ENCODE peak calls at places on chromosomes 1 and 21, in seven cellular contexts. One of them, this sample, is unnamed.

GRCh38 chr1:2391034-2391384 is 345 bp downstream of the MORN1 start:
- DNase-seq in stimulated activated CD4-positive, alpha-beta T cell treated with anti-CD3 and anti-CD28 coated beads, Interleukin-15, amount 100 ng/mL, for 1 hour: no peak
- DNase-seq in activated CD8-positive, alpha-beta memory T cell treated with anti-CD3 and anti-CD28 coated beads for 24 hours: no peak
- DNase-seq in NCI-H446 treated with DMSO at 0.1 percent for 48 hours: no peak
- DNase-seq in COR-L47: peak; percentile 56
- DNase-seq in HT-29: peak; percentile 33
- DNase-seq in NCI-H2107: no peak
- DNase-seq in this sample: no peak

GRCh38 chr1:116334868-116335649 is 38.0 kb upstream of the ATP1A1 start:
- DNase-seq in NCI-H446 treated with DMSO at 0.1 percent for 48 hours: no peak
- DNase-seq in NCI-H2107: no peak
- DNase-seq in COR-L47: no peak
- DNase-seq in stimulated activated CD4-positive, alpha-beta T cell treated with anti-CD3 and anti-CD28 coated beads, Interleukin-15, amount 100 ng/mL, for 1 hour: no peak
- DNase-seq in activated CD8-positive, alpha-beta memory T cell treated with anti-CD3 and anti-CD28 coated beads for 24 hours: no peak
- DNase-seq in HT-29: no peak
- DNase-seq in this sample: no peak

GRCh38 chr1:22188436-22188835 is 45.5 kb upstream of the WNT4 start:
- DNase-seq in NCI-H2107: no peak
- DNase-seq in stimulated activated CD4-positive, alpha-beta T cell treated with anti-CD3 and anti-CD28 coated beads, Interleukin-15, amount 100 ng/mL, for 1 hour: no peak
- DNase-seq in activated CD8-positive, alpha-beta memory T cell treated with anti-CD3 and anti-CD28 coated beads for 24 hours: no peak
- DNase-seq in HT-29: no peak
- DNase-seq in COR-L47: no peak
- DNase-seq in NCI-H446 treated with DMSO at 0.1 percent for 48 hours: no peak
- DNase-seq in this sample: no peak

GRCh38 chr1:195577748-195578147 is 1030.5 kb downstream of the KCNT2 start:
- DNase-seq in NCI-H2107: no peak
- DNase-seq in HT-29: no peak
- DNase-seq in activated CD8-positive, alpha-beta memory T cell treated with anti-CD3 and anti-CD28 coated beads for 24 hours: no peak
- DNase-seq in NCI-H446 treated with DMSO at 0.1 percent for 48 hours: no peak
- DNase-seq in COR-L47: no peak
- DNase-seq in stimulated activated CD4-positive, alpha-beta T cell treated with anti-CD3 and anti-CD28 coated beads, Interleukin-15, amount 100 ng/mL, for 1 hour: no peak
- DNase-seq in this sample: no peak

GRCh38 chr1:208093754-208094719 is 150.1 kb downstream of the PLXNA2 start:
- DNase-seq in HT-29: peak; percentile 67
- DNase-seq in activated CD8-positive, alpha-beta memory T cell treated with anti-CD3 and anti-CD28 coated beads for 24 hours: peak; percentile 83
- DNase-seq in COR-L47: peak; percentile 48
- DNase-seq in stimulated activated CD4-positive, alpha-beta T cell treated with anti-CD3 and anti-CD28 coated beads, Interleukin-15, amount 100 ng/mL, for 1 hour: peak; percentile 37
- DNase-seq in NCI-H446 treated with DMSO at 0.1 percent for 48 hours: peak; percentile 9
- DNase-seq in NCI-H2107: no peak
- DNase-seq in this sample: no peak

GRCh38 chr21:26136686-26137085 is 33.9 kb downstream of the APP start:
- DNase-seq in HT-29: no peak
- DNase-seq in COR-L47: no peak
- DNase-seq in stimulated activated CD4-positive, alpha-beta T cell treated with anti-CD3 and anti-CD28 coated beads, Interleukin-15, amount 100 ng/mL, for 1 hour: no peak
- DNase-seq in NCI-H2107: no peak
- DNase-seq in NCI-H446 treated with DMSO at 0.1 percent for 48 hours: no peak
- DNase-seq in activated CD8-positive, alpha-beta memory T cell treated with anti-CD3 and anti-CD28 coated beads for 24 hours: no peak
- DNase-seq in this sample: no peak

GRCh38 chr1:150613061-150613920 is 16.1 kb downstream of the ENSA start:
- DNase-seq in NCI-H446 treated with DMSO at 0.1 percent for 48 hours: no peak
- DNase-seq in COR-L47: peak; percentile 92
- DNase-seq in activated CD8-positive, alpha-beta memory T cell treated with anti-CD3 and anti-CD28 coated beads for 24 hours: no peak
- DNase-seq in NCI-H2107: no peak
- DNase-seq in HT-29: peak; percentile 78
- DNase-seq in stimulated activated CD4-positive, alpha-beta T cell treated with anti-CD3 and anti-CD28 coated beads, Interleukin-15, amount 100 ng/mL, for 1 hour: no peak
- DNase-seq in this sample: no peak

GRCh38 chr1:45370575-45370974 is 30.3 kb upstream of the MUTYH start:
- DNase-seq in stimulated activated CD4-positive, alpha-beta T cell treated with anti-CD3 and anti-CD28 coated beads, Interleukin-15, amount 100 ng/mL, for 1 hour: no peak
- DNase-seq in NCI-H446 treated with DMSO at 0.1 percent for 48 hours: no peak
- DNase-seq in COR-L47: no peak
- DNase-seq in NCI-H2107: no peak
- DNase-seq in activated CD8-positive, alpha-beta memory T cell treated with anti-CD3 and anti-CD28 coated beads for 24 hours: no peak
- DNase-seq in HT-29: no peak
- DNase-seq in this sample: no peak

GRCh38 chr1:1567152-1567830 is 7.4 kb downstream of the SSU72 start:
- DNase-seq in COR-L47: no peak
- DNase-seq in HT-29: no peak
- DNase-seq in NCI-H446 treated with DMSO at 0.1 percent for 48 hours: no peak
- DNase-seq in activated CD8-positive, alpha-beta memory T cell treated with anti-CD3 and anti-CD28 coated beads for 24 hours: no peak
- DNase-seq in stimulated activated CD4-positive, alpha-beta T cell treated with anti-CD3 and anti-CD28 coated beads, Interleukin-15, amount 100 ng/mL, for 1 hour: no peak
- DNase-seq in NCI-H2107: no peak
- DNase-seq in this sample: no peak

GRCh38 chr1:182175340-182176068 is 114.0 kb upstream of the ZNF648 start:
- DNase-seq in HT-29: peak; percentile 36
- DNase-seq in stimulated activated CD4-positive, alpha-beta T cell treated with anti-CD3 and anti-CD28 coated beads, Interleukin-15, amount 100 ng/mL, for 1 hour: no peak
- DNase-seq in NCI-H446 treated with DMSO at 0.1 percent for 48 hours: no peak
- DNase-seq in activated CD8-positive, alpha-beta memory T cell treated with anti-CD3 and anti-CD28 coated beads for 24 hours: no peak
- DNase-seq in COR-L47: no peak
- DNase-seq in NCI-H2107: peak; percentile 84
- DNase-seq in this sample: no peak

GRCh38 chr21:34986561-34987533 is 62.3 kb downstream of the RUNX1 start:
- DNase-seq in NCI-H2107: no peak
- DNase-seq in HT-29: peak; percentile 46
- DNase-seq in stimulated activated CD4-positive, alpha-beta T cell treated with anti-CD3 and anti-CD28 coated beads, Interleukin-15, amount 100 ng/mL, for 1 hour: peak; percentile 45
- DNase-seq in COR-L47: no peak
- DNase-seq in activated CD8-positive, alpha-beta memory T cell treated with anti-CD3 and anti-CD28 coated beads for 24 hours: peak; percentile 91
- DNase-seq in NCI-H446 treated with DMSO at 0.1 percent for 48 hours: no peak
- DNase-seq in this sample: no peak

GRCh38 chr21:29441651-29442050 is 142.9 kb downstream of the BACH1 start:
- DNase-seq in activated CD8-positive, alpha-beta memory T cell treated with anti-CD3 and anti-CD28 coated beads for 24 hours: no peak
- DNase-seq in NCI-H2107: no peak
- DNase-seq in HT-29: no peak
- DNase-seq in NCI-H446 treated with DMSO at 0.1 percent for 48 hours: no peak
- DNase-seq in stimulated activated CD4-positive, alpha-beta T cell treated with anti-CD3 and anti-CD28 coated beads, Interleukin-15, amount 100 ng/mL, for 1 hour: no peak
- DNase-seq in COR-L47: no peak
- DNase-seq in this sample: no peak

GRCh38 chr1:174414205-174414604 is 33.6 kb upstream of the GPR52 start:
- DNase-seq in NCI-H2107: no peak
- DNase-seq in HT-29: no peak
- DNase-seq in COR-L47: no peak
- DNase-seq in NCI-H446 treated with DMSO at 0.1 percent for 48 hours: no peak
- DNase-seq in stimulated activated CD4-positive, alpha-beta T cell treated with anti-CD3 and anti-CD28 coated beads, Interleukin-15, amount 100 ng/mL, for 1 hour: no peak
- DNase-seq in activated CD8-positive, alpha-beta memory T cell treated with anti-CD3 and anti-CD28 coated beads for 24 hours: no peak
- DNase-seq in this sample: no peak

GRCh38 chr1:156864796-156865195 is 4.1 kb downstream of the NTRK1 start:
- DNase-seq in NCI-H446 treated with DMSO at 0.1 percent for 48 hours: no peak
- DNase-seq in stimulated activated CD4-positive, alpha-beta T cell treated with anti-CD3 and anti-CD28 coated beads, Interleukin-15, amount 100 ng/mL, for 1 hour: no peak
- DNase-seq in COR-L47: no peak
- DNase-seq in HT-29: peak; percentile 16
- DNase-seq in activated CD8-positive, alpha-beta memory T cell treated with anti-CD3 and anti-CD28 coated beads for 24 hours: no peak
- DNase-seq in NCI-H2107: no peak
- DNase-seq in this sample: no peak

GRCh38 chr1:60908159-60908558 is 174.2 kb upstream of the NFIA start:
- DNase-seq in COR-L47: no peak
- DNase-seq in HT-29: no peak
- DNase-seq in activated CD8-positive, alpha-beta memory T cell treated with anti-CD3 and anti-CD28 coated beads for 24 hours: no peak
- DNase-seq in stimulated activated CD4-positive, alpha-beta T cell treated with anti-CD3 and anti-CD28 coated beads, Interleukin-15, amount 100 ng/mL, for 1 hour: no peak
- DNase-seq in NCI-H2107: no peak
- DNase-seq in NCI-H446 treated with DMSO at 0.1 percent for 48 hours: no peak
- DNase-seq in this sample: no peak

GRCh38 chr1:234460652-234461051 is 18.3 kb downstream of the TARBP1 start:
- DNase-seq in NCI-H446 treated with DMSO at 0.1 percent for 48 hours: no peak
- DNase-seq in HT-29: no peak
- DNase-seq in stimulated activated CD4-positive, alpha-beta T cell treated with anti-CD3 and anti-CD28 coated beads, Interleukin-15, amount 100 ng/mL, for 1 hour: no peak
- DNase-seq in COR-L47: no peak
- DNase-seq in activated CD8-positive, alpha-beta memory T cell treated with anti-CD3 and anti-CD28 coated beads for 24 hours: no peak
- DNase-seq in NCI-H2107: no peak
- DNase-seq in this sample: no peak

GRCh38 chr1:236689713-236690569 is 3.6 kb downstream of the ACTN2 start:
- DNase-seq in HT-29: no peak
- DNase-seq in NCI-H2107: no peak
- DNase-seq in NCI-H446 treated with DMSO at 0.1 percent for 48 hours: no peak
- DNase-seq in stimulated activated CD4-positive, alpha-beta T cell treated with anti-CD3 and anti-CD28 coated beads, Interleukin-15, amount 100 ng/mL, for 1 hour: no peak
- DNase-seq in activated CD8-positive, alpha-beta memory T cell treated with anti-CD3 and anti-CD28 coated beads for 24 hours: no peak
- DNase-seq in COR-L47: no peak
- DNase-seq in this sample: no peak

GRCh38 chr1:115837762-115838421 is 3.0 kb downstream of the NHLH2 start:
- DNase-seq in NCI-H446 treated with DMSO at 0.1 percent for 48 hours: no peak
- DNase-seq in stimulated activated CD4-positive, alpha-beta T cell treated with anti-CD3 and anti-CD28 coated beads, Interleukin-15, amount 100 ng/mL, for 1 hour: no peak
- DNase-seq in NCI-H2107: no peak
- DNase-seq in HT-29: no peak
- DNase-seq in COR-L47: no peak
- DNase-seq in activated CD8-positive, alpha-beta memory T cell treated with anti-CD3 and anti-CD28 coated beads for 24 hours: no peak
- DNase-seq in this sample: no peak

GRCh38 chr1:102790997-102791396 is 317.3 kb downstream of the COL11A1 start:
- DNase-seq in activated CD8-positive, alpha-beta memory T cell treated with anti-CD3 and anti-CD28 coated beads for 24 hours: no peak
- DNase-seq in COR-L47: peak; percentile 54
- DNase-seq in stimulated activated CD4-positive, alpha-beta T cell treated with anti-CD3 and anti-CD28 coated beads, Interleukin-15, amount 100 ng/mL, for 1 hour: no peak
- DNase-seq in NCI-H2107: no peak
- DNase-seq in NCI-H446 treated with DMSO at 0.1 percent for 48 hours: peak; percentile 15
- DNase-seq in HT-29: peak; percentile 9
- DNase-seq in this sample: no peak

GRCh38 chr1:237115035-237115434 is 73.1 kb downstream of the RYR2 start:
- DNase-seq in stimulated activated CD4-positive, alpha-beta T cell treated with anti-CD3 and anti-CD28 coated beads, Interleukin-15, amount 100 ng/mL, for 1 hour: no peak
- DNase-seq in COR-L47: no peak
- DNase-seq in activated CD8-positive, alpha-beta memory T cell treated with anti-CD3 and anti-CD28 coated beads for 24 hours: no peak
- DNase-seq in NCI-H2107: no peak
- DNase-seq in NCI-H446 treated with DMSO at 0.1 percent for 48 hours: no peak
- DNase-seq in HT-29: no peak
- DNase-seq in this sample: no peak

GRCh38 chr21:32538147-32538792 is 47.1 kb downstream of the TCP10L start:
- DNase-seq in NCI-H2107: no peak
- DNase-seq in COR-L47: no peak
- DNase-seq in HT-29: no peak
- DNase-seq in NCI-H446 treated with DMSO at 0.1 percent for 48 hours: no peak
- DNase-seq in activated CD8-positive, alpha-beta memory T cell treated with anti-CD3 and anti-CD28 coated beads for 24 hours: no peak
- DNase-seq in stimulated activated CD4-positive, alpha-beta T cell treated with anti-CD3 and anti-CD28 coated beads, Interleukin-15, amount 100 ng/mL, for 1 hour: no peak
- DNase-seq in this sample: no peak

GRCh38 chr1:78587213-78587612 is 33.0 kb upstream of the IFI44L start:
- DNase-seq in COR-L47: no peak
- DNase-seq in NCI-H2107: no peak
- DNase-seq in stimulated activated CD4-positive, alpha-beta T cell treated with anti-CD3 and anti-CD28 coated beads, Interleukin-15, amount 100 ng/mL, for 1 hour: no peak
- DNase-seq in NCI-H446 treated with DMSO at 0.1 percent for 48 hours: no peak
- DNase-seq in activated CD8-positive, alpha-beta memory T cell treated with anti-CD3 and anti-CD28 coated beads for 24 hours: no peak
- DNase-seq in HT-29: no peak
- DNase-seq in this sample: no peak

GRCh38 chr1:174742805-174743653 is 256.7 kb upstream of the CACYBP start:
- DNase-seq in HT-29: no peak
- DNase-seq in activated CD8-positive, alpha-beta memory T cell treated with anti-CD3 and anti-CD28 coated beads for 24 hours: no peak
- DNase-seq in NCI-H2107: no peak
- DNase-seq in stimulated activated CD4-positive, alpha-beta T cell treated with anti-CD3 and anti-CD28 coated beads, Interleukin-15, amount 100 ng/mL, for 1 hour: no peak
- DNase-seq in COR-L47: no peak
- DNase-seq in NCI-H446 treated with DMSO at 0.1 percent for 48 hours: no peak
- DNase-seq in this sample: no peak

GRCh38 chr1:246492611-246493245 is 14.4 kb downstream of the SMYD3 start:
- DNase-seq in COR-L47: peak; percentile 62
- DNase-seq in HT-29: peak; percentile 71
- DNase-seq in NCI-H2107: peak; percentile 69
- DNase-seq in stimulated activated CD4-positive, alpha-beta T cell treated with anti-CD3 and anti-CD28 coated beads, Interleukin-15, amount 100 ng/mL, for 1 hour: peak; percentile 37
- DNase-seq in NCI-H446 treated with DMSO at 0.1 percent for 48 hours: peak; percentile 38
- DNase-seq in activated CD8-positive, alpha-beta memory T cell treated with anti-CD3 and anti-CD28 coated beads for 24 hours: no peak
- DNase-seq in this sample: no peak

GRCh38 chr1:186722711-186723309 is 42.6 kb upstream of the PTGS2 start:
- DNase-seq in COR-L47: peak; percentile 21
- DNase-seq in NCI-H446 treated with DMSO at 0.1 percent for 48 hours: no peak
- DNase-seq in activated CD8-positive, alpha-beta memory T cell treated with anti-CD3 and anti-CD28 coated beads for 24 hours: no peak
- DNase-seq in HT-29: peak; percentile 63
- DNase-seq in stimulated activated CD4-positive, alpha-beta T cell treated with anti-CD3 and anti-CD28 coated beads, Interleukin-15, amount 100 ng/mL, for 1 hour: no peak
- DNase-seq in NCI-H2107: no peak
- DNase-seq in this sample: no peak

GRCh38 chr1:111140680-111140967 is 601 bp downstream of the CEPT1 start:
- DNase-seq in stimulated activated CD4-positive, alpha-beta T cell treated with anti-CD3 and anti-CD28 coated beads, Interleukin-15, amount 100 ng/mL, for 1 hour: no peak
- DNase-seq in activated CD8-positive, alpha-beta memory T cell treated with anti-CD3 and anti-CD28 coated beads for 24 hours: no peak
- DNase-seq in COR-L47: no peak
- DNase-seq in NCI-H2107: no peak
- DNase-seq in NCI-H446 treated with DMSO at 0.1 percent for 48 hours: no peak
- DNase-seq in HT-29: peak; percentile 56
- DNase-seq in this sample: no peak

GRCh38 chr1:178417858-178418257 is 78.9 kb downstream of the CLEC20A start:
- DNase-seq in COR-L47: no peak
- DNase-seq in NCI-H2107: no peak
- DNase-seq in HT-29: peak; percentile 76
- DNase-seq in stimulated activated CD4-positive, alpha-beta T cell treated with anti-CD3 and anti-CD28 coated beads, Interleukin-15, amount 100 ng/mL, for 1 hour: no peak
- DNase-seq in NCI-H446 treated with DMSO at 0.1 percent for 48 hours: no peak
- DNase-seq in activated CD8-positive, alpha-beta memory T cell treated with anti-CD3 and anti-CD28 coated beads for 24 hours: no peak
- DNase-seq in this sample: no peak

GRCh38 chr1:216212826-216213225 is 210.4 kb downstream of the USH2A start:
- DNase-seq in HT-29: no peak
- DNase-seq in COR-L47: no peak
- DNase-seq in stimulated activated CD4-positive, alpha-beta T cell treated with anti-CD3 and anti-CD28 coated beads, Interleukin-15, amount 100 ng/mL, for 1 hour: no peak
- DNase-seq in NCI-H446 treated with DMSO at 0.1 percent for 48 hours: no peak
- DNase-seq in activated CD8-positive, alpha-beta memory T cell treated with anti-CD3 and anti-CD28 coated beads for 24 hours: no peak
- DNase-seq in NCI-H2107: no peak
- DNase-seq in this sample: no peak

GRCh38 chr1:219347843-219348475 is 174.3 kb downstream of the LYPLAL1 start:
- DNase-seq in HT-29: no peak
- DNase-seq in NCI-H2107: no peak
- DNase-seq in COR-L47: no peak
- DNase-seq in stimulated activated CD4-positive, alpha-beta T cell treated with anti-CD3 and anti-CD28 coated beads, Interleukin-15, amount 100 ng/mL, for 1 hour: no peak
- DNase-seq in NCI-H446 treated with DMSO at 0.1 percent for 48 hours: no peak
- DNase-seq in activated CD8-positive, alpha-beta memory T cell treated with anti-CD3 and anti-CD28 coated beads for 24 hours: no peak
- DNase-seq in this sample: no peak

GRCh38 chr1:40787733-40788560 is 4.4 kb downstream of the KCNQ4 start:
- DNase-seq in stimulated activated CD4-positive, alpha-beta T cell treated with anti-CD3 and anti-CD28 coated beads, Interleukin-15, amount 100 ng/mL, for 1 hour: no peak
- DNase-seq in NCI-H446 treated with DMSO at 0.1 percent for 48 hours: no peak
- DNase-seq in COR-L47: no peak
- DNase-seq in activated CD8-positive, alpha-beta memory T cell treated with anti-CD3 and anti-CD28 coated beads for 24 hours: no peak
- DNase-seq in NCI-H2107: no peak
- DNase-seq in HT-29: no peak
- DNase-seq in this sample: no peak

GRCh38 chr1:88847618-88848017 is 43.7 kb downstream of the GTF2B start:
- DNase-seq in stimulated activated CD4-positive, alpha-beta T cell treated with anti-CD3 and anti-CD28 coated beads, Interleukin-15, amount 100 ng/mL, for 1 hour: no peak
- DNase-seq in NCI-H2107: no peak
- DNase-seq in activated CD8-positive, alpha-beta memory T cell treated with anti-CD3 and anti-CD28 coated beads for 24 hours: no peak
- DNase-seq in COR-L47: no peak
- DNase-seq in HT-29: no peak
- DNase-seq in NCI-H446 treated with DMSO at 0.1 percent for 48 hours: no peak
- DNase-seq in this sample: no peak